ENCODE peak calls at places on chromosomes 7 and 10, in nine cellular contexts. O is NCI-H2081, I is foreskin fibroblast, J is lung microvascular endothelial cell, D is posterior cingulate gyrus, G is amniotic stem cell, X is esophagus squamous epithelium, E is T-cell, P is PC-3. N is an unnamed sample.

GRCh38 chr7:77866370-77866769 is 67.8 kb downstream of the PHTF2 start:
- DNase-seq in D (no peak), G (no peak), P (no peak), X (no peak), J (no peak), I (peak; percentile 37), O (no peak), E (no peak), N (no peak)

GRCh38 chr7:18123508-18124239 is 96.0 kb upstream of the PRPS1L1 start:
- DNase-seq in X (no peak), J (no peak), I (no peak), G (no peak), E (no peak), O (no peak), D (no peak), P (no peak), N (no peak)

GRCh38 chr7:93890464-93891068 is at the start of gene TFPI2:
- DNase-seq in P (peak; percentile 87), J (peak; percentile 79), X (no peak), G (peak; percentile 66), O (no peak), I (peak; percentile 71), E (no peak), D (peak; percentile 62), N (no peak)

GRCh38 chr10:24952146-24952700 is at the start of gene PRTFDC1:
- DNase-seq in E (peak; percentile 17), O (no peak), P (peak; percentile 20), J (peak; percentile 26), D (peak; percentile 87), I (peak; percentile 71), G (no peak), X (no peak), N (no peak)

GRCh38 chr7:158431941-158432347 is 155.7 kb downstream of the PTPRN2 start:
- DNase-seq in P (peak; percentile 90), X (no peak), I (peak; percentile 15), E (no peak), D (peak; percentile 59), O (no peak), G (no peak), J (no peak), N (no peak)

GRCh38 chr10:106577266-106577665 is 587.2 kb downstream of the SORCS1 start:
- DNase-seq in X (no peak), E (no peak), O (no peak), P (peak; percentile 82), I (peak; percentile 16), G (peak; percentile 87), J (no peak), D (no peak), N (no peak)

GRCh38 chr7:52431082-52431815 is 604.2 kb upstream of the POM121L12 start:
- DNase-seq in E (no peak), J (no peak), O (no peak), D (peak; percentile 79), I (no peak), X (no peak), P (no peak), G (no peak), N (no peak)

GRCh38 chr7:156475179-156475578 is 165.4 kb upstream of the RNF32 start:
- DNase-seq in I (no peak), E (no peak), D (no peak), X (no peak), O (no peak), J (no peak), P (no peak), G (no peak), N (no peak)

GRCh38 chr7:3092468-3092867 is 48.8 kb upstream of the CARD11 start:
- DNase-seq in D (no peak), X (no peak), O (no peak), I (no peak), E (peak; percentile 77), J (peak; percentile 62), P (no peak), G (no peak), N (no peak)

GRCh38 chr10:124741922-124742417 is 2.2 kb downstream of the FAM53B start:
- DNase-seq in D (no peak), X (no peak), E (no peak), O (no peak), P (no peak), J (no peak), I (no peak), G (no peak), N (no peak)

GRCh38 chr10:14749051-14749809 is 25.5 kb downstream of the FAM107B start:
- DNase-seq in E (no peak), J (peak; percentile 21), D (no peak), O (no peak), G (no peak), I (no peak), P (no peak), X (no peak), N (no peak)

GRCh38 chr10:63166742-63167258 is 33.7 kb downstream of the NRBF2 start:
- DNase-seq in J (peak; percentile 89), X (no peak), G (peak; percentile 62), P (peak; percentile 99), E (peak; percentile 8), I (peak; percentile 84), D (no peak), O (peak; percentile 56), N (peak; percentile 0)

GRCh38 chr10:118523775-118524174 is 71.7 kb downstream of the PRLHR start:
- DNase-seq in O (no peak), X (no peak), G (no peak), J (no peak), E (no peak), I (peak; percentile 71), P (peak; percentile 35), D (no peak), N (no peak)

GRCh38 chr7:105769951-105770628 is 106.3 kb downstream of the ATXN7L1 start:
- DNase-seq in E (no peak), G (peak; percentile 12), I (peak; percentile 45), O (no peak), P (peak; percentile 84), J (peak; percentile 51), D (no peak), X (no peak), N (no peak)

GRCh38 chr10:77820349-77820748 is 106.2 kb downstream of the DLG5 start:
- DNase-seq in I (peak; percentile 15), D (no peak), E (no peak), J (no peak), O (no peak), G (no peak), X (no peak), P (no peak), N (no peak)

GRCh38 chr10:74140553-74140952 is 10.1 kb downstream of the AP3M1 start:
- DNase-seq in E (no peak), G (no peak), O (no peak), D (no peak), I (no peak), J (no peak), P (no peak), X (no peak), N (no peak)

GRCh38 chr10:49398000-49398861 is 2.3 kb upstream of the DRGX start:
- DNase-seq in P (peak; percentile 48), E (peak; percentile 46), D (peak; percentile 86), O (no peak), J (peak; percentile 48), I (peak; percentile 75), G (no peak), X (no peak), N (no peak)

GRCh38 chr10:74900297-74900696 is 73.9 kb downstream of the KAT6B start:
- DNase-seq in P (no peak), O (no peak), J (no peak), D (no peak), G (no peak), E (no peak), I (no peak), X (no peak), N (no peak)

GRCh38 chr10:129965418-129965793 is 1.3 kb upstream of the EBF3 start:
- DNase-seq in E (no peak), O (no peak), I (no peak), P (no peak), D (no peak), G (no peak), X (no peak), J (no peak), N (no peak)

GRCh38 chr10:33129181-33129928 is 171.3 kb upstream of the ITGB1 start:
- DNase-seq in O (no peak), I (peak; percentile 94), J (no peak), D (no peak), X (no peak), E (no peak), P (peak; percentile 44), G (peak; percentile 60), N (no peak)

GRCh38 chr10:127649642-127650041 is 87.3 kb upstream of the FOXI2 start:
- DNase-seq in O (no peak), X (no peak), J (peak; percentile 14), G (no peak), E (no peak), I (no peak), D (no peak), P (peak; percentile 13), N (no peak)

GRCh38 chr10:13820119-13820518 is 233.4 kb downstream of the PRPF18 start:
- DNase-seq in E (no peak), I (no peak), O (no peak), D (no peak), J (peak; percentile 56), G (no peak), X (no peak), P (no peak), N (no peak)

GRCh38 chr7:131591674-131592328 is 35.4 kb upstream of the PODXL start:
- DNase-seq in I (no peak), G (no peak), O (no peak), E (no peak), J (no peak), X (no peak), P (no peak), D (no peak), N (no peak)

GRCh38 chr10:63700935-63701263 is 179.7 kb downstream of the REEP3 start:
- DNase-seq in P (no peak), E (no peak), X (no peak), G (no peak), I (peak; percentile 58), D (no peak), O (no peak), J (no peak), N (no peak)

GRCh38 chr10:112802411-112803060 is 147.5 kb upstream of the TCF7L2 start:
- DNase-seq in D (no peak), I (no peak), E (no peak), P (no peak), O (no peak), X (no peak), J (no peak), G (no peak), N (no peak)

GRCh38 chr10:78462728-78463228 is 429.1 kb downstream of the RPS24 start:
- DNase-seq in E (no peak), X (no peak), G (no peak), I (no peak), O (no peak), P (peak; percentile 78), D (no peak), J (no peak), N (no peak)

GRCh38 chr7:70634610-70635068 is 497.3 kb upstream of the GALNT17 start:
- DNase-seq in X (no peak), O (no peak), I (peak; percentile 74), E (no peak), P (no peak), J (no peak), G (peak; percentile 17), D (no peak), N (no peak)